ENCODE peak calls at places on chromosome 9, in four cellular contexts. D, N, F and Z are unnamed samples.
A peak's percentile ranks its signal among the peaks of the same experiment; 100 is the strongest.

GRCh38 chr9:27528886-27529315 is 713 bp downstream of the MOB3B start:
- DNase-seq in F (no peak), D (peak; percentile 25), N (peak; percentile 3), Z (peak; percentile 30)

GRCh38 chr9:111627260-111627963 is 3.7 kb upstream of the DNAJC25 start:
- DNase-seq in N (no peak), D (no peak), F (no peak), Z (no peak)

GRCh38 chr9:35905912-35906679 is at the start of gene HRCT1:
- DNase-seq in N (no peak), D (peak; percentile 93), F (no peak), Z (peak; percentile 91)

GRCh38 chr9:3467593-3468219 is 58.1 kb downstream of the RFX3 start:
- DNase-seq in N (peak; percentile 21), D (peak; percentile 42), F (peak; percentile 64), Z (no peak)

GRCh38 chr9:20980713-20981481 is 50.5 kb downstream of the HACD4 start:
- DNase-seq in D (no peak), F (no peak), N (no peak), Z (no peak)

GRCh38 chr9:91207481-91207888 is 154.2 kb downstream of the AUH start:
- DNase-seq in N (no peak), D (no peak), F (no peak), Z (no peak)

GRCh38 chr9:37968228-37968672 is 64.3 kb upstream of the SLC25A51 start:
- DNase-seq in N (no peak), F (no peak), D (no peak), Z (no peak)

GRCh38 chr9:117704024-117704575 is at the start of gene TLR4:
- DNase-seq in D (peak; percentile 69), N (no peak), F (peak; percentile 92), Z (peak; percentile 70)

GRCh38 chr9:129365196-129365595 is 187.1 kb upstream of the IER5L start:
- DNase-seq in N (no peak), D (no peak), F (no peak), Z (no peak)

GRCh38 chr9:82152181-82152580 is 163.6 kb downstream of the SPATA31D1 start:
- DNase-seq in D (no peak), N (no peak), F (no peak), Z (no peak)

GRCh38 chr9:93114984-93115335 is 18.9 kb downstream of the CARD19 start:
- DNase-seq in D (no peak), F (no peak), N (no peak), Z (no peak)
- H3K27ac ChIP-seq in D (no peak overlapping the region), F (no peak overlapping the region), N (no peak overlapping the region), Z (no peak overlapping the region)

DNA sequence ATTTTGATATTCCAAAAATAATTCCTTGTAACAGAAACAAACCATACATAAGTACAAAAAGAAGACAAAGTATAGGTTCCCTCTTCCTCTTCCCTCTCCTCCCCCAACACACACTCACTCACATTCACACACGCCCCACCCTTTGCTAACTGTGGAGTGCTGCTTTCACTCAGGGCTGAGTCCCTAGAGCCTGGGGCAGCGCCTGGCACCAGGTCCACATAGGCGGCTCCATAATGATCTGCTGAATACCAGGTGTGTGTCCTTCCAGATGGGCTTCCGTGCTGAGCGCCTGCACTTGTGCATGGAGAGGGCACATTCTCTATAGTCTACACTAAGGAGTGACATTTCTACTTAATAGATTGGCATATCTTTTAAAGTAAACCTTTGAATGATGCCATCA is 3.7 kb downstream of the SEMA4D start:
- DNase-seq in F (no peak), N (no peak), D (no peak), Z (no peak)
- H3K4me1 ChIP-seq in F (peaks cover 33% of the 10 kb centered on the region), N (peaks cover 70% of the 10 kb centered on the region), D (peaks cover 10% of the 10 kb centered on the region), Z (peaks cover 63% of the 10 kb centered on the region)

GRCh38 chr9:12403721-12404120 is 289.5 kb upstream of the TYRP1 start:
- DNase-seq in N (no peak), F (no peak), D (no peak), Z (no peak)
- H3K27ac ChIP-seq in N (no peak overlapping the region), F (no peak overlapping the region), D (no peak overlapping the region), Z (no peak overlapping the region)

GRCh38 chr9:136602193-136602885 is 56.5 kb upstream of the NOTCH1 start:
- DNase-seq in F (no peak), D (no peak), N (no peak), Z (no peak)
- H3K4me1 ChIP-seq in F (no peaks in the 10 kb centered on the region), D (peaks cover 53% of the 10 kb centered on the region), N (no peaks in the 10 kb centered on the region), Z (no peaks in the 10 kb centered on the region)

GRCh38 chr9:98229620-98230019 is 25.8 kb downstream of the TBC1D2 start:
- DNase-seq in D (no peak), F (no peak), N (no peak), Z (no peak)
- H3K27ac ChIP-seq in D (no peak overlapping the region), F (no peak overlapping the region), N (no peak overlapping the region), Z (no peak overlapping the region)

GRCh38 chr9:77944556-77945261 is 86.9 kb downstream of the GNAQ start:
- DNase-seq in D (no peak), N (no peak), F (no peak), Z (no peak)
- H3K4me1 ChIP-seq in D (peaks cover 44% of the 10 kb centered on the region), N (peaks cover 13% of the 10 kb centered on the region), F (no peaks in the 10 kb centered on the region), Z (no peaks in the 10 kb centered on the region)